ENCODE peak calls at places on chromosomes 16 and 17, in six cellular contexts. X, M, A, D, Q and J are unnamed samples. For H3K9me2, the result is how much of the 10 kb centered on the place peaks cover.

GRCh38 chr16:822174-822908 is 21.8 kb upstream of the GNG13 start:
- DNase-seq in X (no peak), M (no peak), A (no peak), D (no peak), Q (no peak), J (no peak)

GRCh38 chr17:60390881-60391418 is 983 bp downstream of the USP32 start:
- DNase-seq in X (no peak), M (peak), A (no peak), D (peak), Q (peak), J (peak)

GRCh38 chr17:7445011-7445927 is at the start of gene CHRNB1:
- DNase-seq in X (peak), M (peak), A (peak), D (no peak), Q (no peak), J (peak)

GRCh38 chr17:17042851-17043667 is 802 bp downstream of the MPRIP start:
- DNase-seq in X (peak), M (no peak), A (peak), D (peak), Q (peak), J (peak)

GRCh38 chr16:67399218-67399733 is 6.0 kb upstream of the TPPP3 start:
- DNase-seq in X (peak), M (peak), A (no peak), D (peak), Q (peak), J (peak)

GRCh38 chr16:22220714-22221113 is 14.6 kb downstream of the EEF2K start:
- DNase-seq in X (no peak), M (no peak), A (no peak), D (no peak), Q (no peak), J (peak)

GRCh38 chr17:43437756-43438155 is 39.0 kb downstream of the ARL4D start:
- DNase-seq in X (no peak), M (no peak), A (no peak), D (no peak), Q (no peak), J (no peak)

GRCh38 chr16:6280055-6280454 is 1052.6 kb upstream of the RBFOX1 start:
- DNase-seq in X (no peak), M (no peak), A (no peak), D (no peak), Q (no peak), J (no peak)

GRCh38 chr17:83062011-83062817 is 17.2 kb upstream of the METRNL start:
- DNase-seq in X (no peak), M (peak), A (no peak), D (no peak), Q (no peak), J (no peak)

GRCh38 chr17:50234581-50234980 is 33.1 kb upstream of the COL1A1 start:
- DNase-seq in X (no peak), M (no peak), A (peak), D (peak), Q (no peak), J (peak)

GRCh38 chr16:75296606-75297005 is 45.2 kb upstream of the BCAR1 start:
- DNase-seq in X (no peak), M (peak), A (no peak), D (no peak), Q (no peak), J (peak)

GRCh38 chr17:5468075-5468473 is 708 bp downstream of the DHX33 start:
- DNase-seq in X (peak), M (peak), A (no peak), D (no peak), Q (peak), J (no peak)

GRCh38 chr16:15948532-15949209 is 745 bp upstream of the ABCC1 start:
- DNase-seq in X (no peak), M (no peak), A (no peak), D (no peak), Q (peak), J (no peak)

GRCh38 chr16:69345923-69346322 is 5.7 kb downstream of the TMED6 start:
- DNase-seq in X (no peak), M (no peak), A (no peak), D (no peak), Q (no peak), J (no peak)
- H3K4me3 ChIP-seq in X (no peak), M (no peak), A (no peak), D (no peak), Q (no peak), J (no peak)

GRCh38 chr17:28900986-28901726 is 1.7 kb downstream of the DHRS13 start:
- DNase-seq in X (no peak), M (no peak), A (no peak), D (no peak), Q (no peak), J (no peak)
- H3K4me2 ChIP-seq in X (peak), M (no peak), A (peak), D (no peak), Q (peak), J (no peak)

DNA sequence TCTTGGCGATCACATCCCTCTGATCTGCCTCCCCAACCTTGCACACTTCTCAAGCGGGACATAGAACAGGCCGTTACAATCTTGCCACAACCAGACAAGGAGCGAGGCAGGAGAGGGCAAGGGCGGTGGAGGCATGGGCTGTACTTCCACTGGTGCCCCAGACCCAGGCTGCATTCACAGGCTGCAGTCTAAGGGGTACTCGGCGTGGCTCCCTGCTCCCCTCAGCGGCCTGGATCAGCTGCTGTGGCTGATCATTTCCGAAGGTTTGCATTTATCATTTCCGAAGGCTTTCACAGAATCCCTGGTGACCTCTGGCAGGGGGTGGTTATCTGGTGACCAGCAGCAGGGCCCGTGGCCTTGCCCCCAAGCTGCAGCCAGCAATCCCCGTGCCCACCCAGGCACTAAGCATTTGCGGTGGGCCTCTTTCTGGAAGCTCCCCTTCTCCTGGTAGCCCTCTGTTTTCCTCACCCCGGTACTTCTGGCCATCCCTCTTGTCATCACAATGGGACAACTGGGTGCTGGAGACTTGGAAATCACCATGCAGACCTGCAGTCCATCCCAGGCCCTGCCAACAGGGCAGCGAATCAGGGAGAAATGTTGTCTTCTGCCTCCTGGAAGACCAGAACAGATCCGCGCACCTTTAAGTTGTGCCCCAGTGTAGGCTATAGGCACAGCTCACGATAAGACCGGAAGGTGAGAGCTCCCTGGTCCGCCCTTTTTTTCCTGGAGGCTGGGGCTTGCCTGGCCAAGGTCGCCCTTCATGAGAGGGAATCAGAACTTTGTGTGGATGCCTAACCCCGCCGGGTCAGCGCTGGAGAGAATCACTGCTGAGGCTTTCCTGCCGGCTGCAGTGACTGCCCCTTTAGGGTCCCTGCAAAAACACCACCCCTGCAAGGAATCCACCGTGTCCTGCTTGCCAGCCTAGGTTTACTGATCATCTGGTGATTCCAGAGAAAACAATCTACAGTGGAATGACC is 1739.1 kb downstream of the TP53TG3F start:
- DNase-seq in X (no peak), M (no peak), A (no peak), D (no peak), Q (no peak), J (no peak)
- H3K9me2 ChIP-seq in X (under half), M (under half), A (under half), D (under half), Q (under half), J (under half)

GRCh38 chr17:57527437-57528083 is 217.5 kb downstream of the CCDC182 start:
- DNase-seq in X (peak), M (no peak), A (no peak), D (no peak), Q (no peak), J (no peak)

GRCh38 chr17:57530508-57530907 is 214.6 kb downstream of the CCDC182 start:
- DNase-seq in X (peak), M (no peak), A (peak), D (no peak), Q (no peak), J (peak)

GRCh38 chr17:57531078-57531477 is 214.0 kb downstream of the CCDC182 start:
- DNase-seq in X (no peak), M (no peak), A (peak), D (no peak), Q (no peak), J (no peak)

GRCh38 chr17:57530026-57530425 is 215.1 kb downstream of the CCDC182 start:
- DNase-seq in X (no peak), M (no peak), A (no peak), D (no peak), Q (no peak), J (peak)

DNA sequence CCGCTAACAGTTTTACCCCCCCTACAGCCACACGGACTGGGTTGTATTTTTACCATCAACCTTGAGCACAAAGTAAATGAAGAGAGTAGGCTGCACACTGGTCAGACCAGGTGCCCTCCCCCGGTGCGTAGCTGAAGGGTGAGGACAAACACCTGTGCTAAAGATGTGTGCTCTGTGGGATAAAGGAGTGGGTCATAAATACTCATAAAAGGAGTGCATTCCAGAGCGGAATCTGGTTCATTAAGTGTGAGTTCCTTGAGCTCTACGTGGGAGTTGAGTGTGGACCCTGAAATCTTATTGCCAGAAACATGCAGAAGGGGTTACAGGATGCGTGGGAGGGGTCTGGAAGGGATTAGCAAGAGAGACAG is 217.0 kb downstream of the CCDC182 start:
- DNase-seq in X (peak), M (no peak), A (peak), D (no peak), Q (no peak), J (no peak)
- H3K4me3 ChIP-seq in X (no peak), M (no peak), A (no peak), D (no peak), Q (no peak), J (no peak)

DNA sequence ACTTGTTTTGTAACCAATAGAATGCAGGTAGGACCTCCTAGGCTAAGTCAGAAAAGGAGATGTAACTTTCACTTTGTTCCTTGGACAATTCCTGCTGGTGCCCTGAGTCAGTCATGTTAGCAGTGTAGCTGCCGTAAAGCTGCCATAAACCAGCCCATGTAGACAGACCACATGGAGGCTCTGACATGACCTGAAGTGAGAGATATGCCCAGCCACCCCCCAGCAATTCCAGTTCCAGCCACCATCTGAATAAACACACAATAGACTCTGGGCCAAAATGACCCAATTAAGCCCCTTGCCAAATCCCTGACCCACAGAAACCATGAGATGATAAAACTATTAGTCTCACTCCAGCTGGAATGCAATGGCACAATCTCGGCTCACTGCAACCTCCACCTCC is 20.6 kb downstream of the SMURF2 start:
- DNase-seq in X (no peak), M (peak), A (no peak), D (peak), Q (no peak), J (peak)
- H3K4me2 ChIP-seq in X (no peak), M (peak), A (no peak), D (peak), Q (no peak), J (peak)

DNA sequence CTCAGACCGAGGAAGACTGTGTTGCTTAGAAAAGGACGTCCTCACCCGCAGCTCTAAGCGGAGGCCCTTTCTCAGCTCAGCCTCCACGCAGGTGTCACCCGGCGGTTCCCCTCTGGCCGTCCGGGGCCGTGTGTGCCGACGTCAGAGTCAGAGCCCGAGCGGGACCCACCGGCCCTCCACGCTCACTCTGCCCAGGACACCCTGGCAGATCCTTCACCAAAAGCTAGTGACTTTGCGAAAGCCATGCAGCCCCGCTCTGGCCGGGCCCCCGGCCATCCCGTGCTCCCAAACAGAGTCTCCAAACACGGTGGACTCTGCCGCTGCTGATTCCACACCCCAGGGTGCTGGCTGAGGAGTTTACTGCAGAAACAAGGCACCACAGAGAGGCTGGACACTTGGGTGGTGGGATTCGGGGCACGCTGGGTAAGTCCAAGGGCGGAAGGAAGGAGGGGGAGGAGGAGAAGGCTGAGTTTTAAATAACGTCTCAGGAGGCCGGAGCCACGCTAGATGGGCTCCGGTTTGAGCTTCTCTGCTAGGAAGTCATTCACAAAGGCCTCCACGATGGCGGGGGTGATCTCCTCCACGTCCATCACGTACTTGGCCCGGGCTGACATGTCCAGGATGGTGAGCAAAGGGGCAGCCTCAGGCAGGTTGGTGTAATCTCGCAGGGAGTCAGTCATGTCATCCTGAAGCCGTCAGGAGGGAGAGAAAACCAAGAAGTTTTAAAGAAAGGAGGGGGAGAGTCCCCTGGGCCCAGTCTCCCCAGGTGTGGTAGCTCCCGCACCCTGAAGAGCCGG is 18.5 kb downstream of the MRM3 start:
- DNase-seq in X (no peak), M (no peak), A (no peak), D (no peak), Q (no peak), J (no peak)
- H3K9me2 ChIP-seq in X (under half), M (under half), A (under half), D (under half), Q (under half), J (under half)

DNA sequence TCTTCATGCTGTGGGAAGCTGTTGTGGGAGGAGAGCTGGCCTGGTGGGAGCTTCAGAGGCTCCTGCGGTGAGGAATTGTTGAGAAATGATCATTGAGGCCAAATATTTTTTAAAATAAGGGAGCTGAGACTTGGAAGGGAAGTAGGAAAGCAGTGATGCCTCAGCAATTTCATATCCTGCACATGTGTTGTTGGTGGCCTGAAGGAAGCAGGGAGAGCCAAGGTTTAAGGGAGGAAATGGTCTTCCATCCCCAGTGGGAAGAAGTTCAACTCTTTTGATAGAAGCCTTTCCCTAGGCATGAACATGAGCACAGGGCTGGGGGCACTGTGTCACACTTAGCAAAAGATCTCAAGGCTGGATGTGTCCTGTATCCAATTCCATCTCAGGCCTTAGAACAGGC is at the start of gene CCL14:
- DNase-seq in X (no peak), M (no peak), A (no peak), D (no peak), Q (no peak), J (no peak)
- H3K4me3 ChIP-seq in X (no peak), M (no peak), A (no peak), D (no peak), Q (no peak), J (no peak)